ENCODE peak calls at places on chromosomes 12 and 14, in seven cellular contexts. Q is epithelial cell of esophagus, L is ovary, H is BJ, D is astrocyte of the spinal cord, J is BE2C, B is neural progenitor cell. M is an unnamed sample.

GRCh38 chr12:80892597-80893445 is 44.9 kb downstream of the LIN7A start:
- DNase-seq in J (no peak), Q (no peak), H (peak), B (no peak), D (peak), L (no peak), M (no peak)

GRCh38 chr14:76203086-76204001 is 51.6 kb downstream of the GPATCH2L start:
- DNase-seq in D (peak), H (peak), J (no peak), L (peak), B (no peak), Q (peak), M (peak)

GRCh38 chr12:76719642-76720041 is 44.3 kb upstream of the ZDHHC17 start:
- DNase-seq in L (no peak), J (no peak), D (no peak), B (no peak), H (no peak), Q (no peak), M (no peak)

GRCh38 chr14:73491256-73491976 is 683 bp downstream of the RIOX1 start:
- DNase-seq in Q (peak), H (no peak), B (peak), J (peak), L (peak), D (peak), M (no peak)

GRCh38 chr12:20260864-20261263 is 107.5 kb upstream of the PDE3A start:
- DNase-seq in B (no peak), H (no peak), L (no peak), J (no peak), D (no peak), Q (no peak), M (no peak)

GRCh38 chr12:99767809-99768208 is 120.3 kb downstream of the GARIN6 start:
- DNase-seq in Q (peak), L (no peak), D (peak), H (no peak), B (no peak), J (no peak), M (peak)

GRCh38 chr12:49325606-49326005 is 2.6 kb downstream of the TROAP start:
- DNase-seq in D (no peak), Q (no peak), L (peak), B (no peak), H (no peak), J (no peak), M (no peak)

GRCh38 chr12:92786045-92786444 is 83.3 kb downstream of the PLEKHG7 start:
- DNase-seq in D (peak), Q (no peak), L (no peak), B (no peak), J (no peak), H (peak), M (no peak)

GRCh38 chr12:77925536-77926108 is 94.9 kb downstream of the NAV3 start:
- DNase-seq in D (peak), B (peak), J (peak), H (peak), Q (peak), L (peak), M (peak)

GRCh38 chr12:99170461-99170860 is 477.1 kb upstream of the GARIN6 start:
- DNase-seq in L (no peak), B (no peak), D (no peak), H (no peak), Q (no peak), J (no peak), M (no peak)

GRCh38 chr14:34629344-34629656 is 648 bp downstream of the SNX6 start:
- DNase-seq in H (no peak), D (no peak), L (no peak), Q (no peak), J (no peak), B (no peak), M (no peak)

GRCh38 chr14:68140111-68140741 is 320.6 kb downstream of the RAD51B start:
- DNase-seq in J (no peak), Q (peak), L (no peak), B (peak), D (peak), H (peak), M (peak)

GRCh38 chr12:124940143-124940392 is 25.6 kb upstream of the UBC start:
- DNase-seq in J (no peak), Q (no peak), D (no peak), H (no peak), L (no peak), B (no peak), M (no peak)

GRCh38 chr14:89007906-89008305 is 183.5 kb downstream of the TTC8 start:
- DNase-seq in L (no peak), Q (no peak), D (no peak), H (no peak), J (no peak), B (no peak), M (no peak)

GRCh38 chr12:101172316-101172715 is 37.7 kb downstream of the SLC5A8 start:
- DNase-seq in J (no peak), Q (peak), B (peak), H (no peak), D (no peak), L (no peak), M (no peak)

GRCh38 chr12:28415755-28416154 is 225.5 kb downstream of the CCDC91 start:
- DNase-seq in D (peak), Q (peak), H (peak), L (no peak), J (no peak), B (no peak), M (peak)

GRCh38 chr12:123111498-123112165 is 39.3 kb downstream of the PITPNM2 start:
- DNase-seq in D (peak), H (no peak), L (no peak), Q (no peak), J (no peak), B (no peak), M (no peak)

GRCh38 chr12:88388566-88389269 is 191.6 kb downstream of the KITLG start:
- DNase-seq in H (no peak), L (no peak), D (peak), Q (no peak), B (no peak), J (no peak), M (no peak)

GRCh38 chr14:101559250-101559623 is 2.1 kb upstream of the DIO3 start:
- DNase-seq in D (no peak), J (no peak), H (no peak), Q (no peak), B (no peak), L (no peak), M (no peak)

GRCh38 chr14:101561145-101561896 is at the start of gene DIO3:
- DNase-seq in Q (no peak), J (peak), D (no peak), L (peak), H (no peak), B (peak), M (no peak)

GRCh38 chr14:101558739-101559240 is 2.5 kb upstream of the DIO3 start:
- DNase-seq in H (no peak), L (no peak), Q (no peak), B (no peak), D (no peak), J (no peak), M (no peak)

GRCh38 chr14:101560534-101561113 is 671 bp upstream of the DIO3 start:
- DNase-seq in B (no peak), L (peak), H (no peak), J (no peak), Q (no peak), D (no peak), M (no peak)

GRCh38 chr14:101559624-101560533 is 1.4 kb upstream of the DIO3 start:
- DNase-seq in D (no peak), Q (no peak), B (peak), L (peak), J (no peak), H (no peak), M (no peak)
- TF ChIP-seq CTCF in D (no peak), Q (no peak), B (peak), L (peak), J (peak), H (no peak), M (no peak)

DNA sequence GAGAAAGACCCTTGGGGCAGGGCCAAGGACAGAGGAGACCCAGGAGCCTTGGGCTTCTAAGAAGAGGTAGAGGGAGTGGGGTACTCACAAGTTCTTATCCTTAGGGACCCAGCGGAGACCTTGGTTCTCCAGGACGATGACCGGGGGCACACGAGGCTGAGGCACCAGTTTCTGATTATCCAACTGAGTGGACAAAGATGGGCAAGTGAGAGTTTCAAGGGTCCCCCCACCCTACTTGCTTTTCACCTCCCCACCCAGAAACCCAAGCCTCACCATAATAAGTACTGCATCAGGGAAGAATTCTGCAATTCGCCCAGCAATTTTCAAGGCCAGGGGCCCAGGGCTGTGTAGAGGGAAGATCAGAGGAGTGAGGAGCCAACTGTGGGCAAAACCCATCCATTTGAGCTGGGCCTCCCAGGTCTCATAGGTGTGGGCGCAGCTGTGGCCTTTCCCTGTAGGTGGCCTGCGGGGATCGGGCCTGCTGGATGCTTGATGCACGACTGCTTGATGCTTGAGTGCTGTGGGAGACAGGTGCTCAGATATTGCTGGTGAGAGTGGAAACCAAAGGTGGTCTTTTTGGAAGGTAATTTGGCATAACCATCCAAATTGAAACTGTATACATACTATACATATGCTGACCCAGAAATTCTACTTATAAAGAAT is 2.0 kb downstream of the EMC9 start:
- DNase-seq in L (no peak), Q (no peak), D (no peak), J (no peak), H (no peak), B (no peak), M (no peak)
- H3K4me3 ChIP-seq in L (no peak), Q (peak), D (peak), J (peak), H (peak), B (peak), M (peak)

GRCh38 chr12:6370576-6370935 is 4.8 kb downstream of the SCNN1A start:
- DNase-seq in B (no peak), J (no peak), D (no peak), Q (no peak), L (no peak), H (no peak), M (no peak)

GRCh38 chr12:6369916-6370575 is 5.3 kb downstream of the SCNN1A start:
- DNase-seq in H (no peak), Q (no peak), J (no peak), L (peak), B (no peak), D (no peak), M (no peak)

GRCh38 chr12:6367065-6367968 is 8.0 kb downstream of the SCNN1A start:
- DNase-seq in H (no peak), L (no peak), Q (no peak), J (peak), B (no peak), D (no peak), M (no peak)

GRCh38 chr12:6368906-6369525 is 6.3 kb downstream of the SCNN1A start:
- DNase-seq in L (peak), D (no peak), J (no peak), B (no peak), Q (no peak), H (no peak), M (no peak)

GRCh38 chr12:6367969-6368892 is 7.1 kb downstream of the SCNN1A start:
- DNase-seq in D (no peak), B (no peak), Q (no peak), L (no peak), J (no peak), H (no peak), M (no peak)
- TF ChIP-seq CTCF in D (no peak), B (no peak), Q (no peak), L (no peak), J (no peak), H (no peak), M (no peak)

GRCh38 chr12:8689606-8690175 is 8.1 kb upstream of the RIMKLB start:
- DNase-seq in D (no peak), J (no peak), H (no peak), B (peak), Q (no peak), L (no peak), M (no peak)

GRCh38 chr12:8692573-8692972 is 5.2 kb upstream of the RIMKLB start:
- DNase-seq in L (peak), J (no peak), Q (peak), D (peak), B (peak), H (no peak), M (no peak)

GRCh38 chr12:8687846-8688601 is 9.8 kb upstream of the RIMKLB start:
- DNase-seq in L (peak), B (peak), Q (peak), J (peak), D (peak), H (no peak), M (no peak)
- H3K4me3 ChIP-seq in L (no peak), B (no peak), Q (no peak), J (no peak), D (no peak), H (no peak), M (peak)